ENCODE peak calls at places on chromosomes 12 and 14, in six cellular contexts. G, P, U, S, A and J are unnamed samples.

GRCh38 chr14:58488550-58488949 is 61.0 kb downstream of the KIAA0586 start:
- DNase-seq in S (peak; percentile 39), G (no peak), A (peak; percentile 53), P (no peak), U (no peak), J (no peak)

GRCh38 chr12:97464241-97465011 is 1.8 kb downstream of the RMST start:
- DNase-seq in G (no peak), S (no peak), P (no peak), A (no peak), U (no peak), J (no peak)

GRCh38 chr14:79514700-79515099 is 696.6 kb downstream of the DIO2 start:
- DNase-seq in A (no peak), S (peak; percentile 5), U (no peak), P (no peak), G (no peak), J (no peak)

GRCh38 chr14:20194101-20194500 is 3.4 kb downstream of the OR11G2 start:
- DNase-seq in S (no peak), A (no peak), G (no peak), U (no peak), P (no peak), J (no peak)

GRCh38 chr14:40682131-40682913 is 924.4 kb upstream of the LRFN5 start:
- DNase-seq in S (no peak), U (no peak), P (no peak), G (peak; percentile 3), A (no peak), J (no peak)

GRCh38 chr14:46197856-46198255 is 453.7 kb downstream of the RPL10L start:
- DNase-seq in A (no peak), G (no peak), S (no peak), P (no peak), U (no peak), J (no peak)

GRCh38 chr12:122336015-122336946 is 70.0 kb upstream of the VPS33A start:
- DNase-seq in P (peak; percentile 35), G (peak; percentile 41), A (no peak), S (peak; percentile 46), U (peak; percentile 35), J (no peak)

GRCh38 chr12:124994435-124994975 is 1.1 kb downstream of the BRI3BP start:
- DNase-seq in S (no peak), P (no peak), G (no peak), U (no peak), A (no peak), J (no peak)

GRCh38 chr12:67069451-67070306 is 199.5 kb upstream of the CAND1 start:
- DNase-seq in A (peak; percentile 75), U (no peak), G (peak; percentile 69), S (no peak), P (peak; percentile 70), J (peak; percentile 77)

GRCh38 chr12:30830751-30831150 is 76.0 kb upstream of the CAPRIN2 start:
- DNase-seq in A (no peak), P (no peak), G (no peak), S (no peak), U (no peak), J (no peak)

GRCh38 chr12:125683748-125684381 is 618.6 kb downstream of the AACS start:
- DNase-seq in P (peak; percentile 78), A (no peak), G (peak; percentile 83), S (no peak), U (no peak), J (no peak)

GRCh38 chr12:94186461-94187237 is 38.3 kb downstream of the PLXNC1 start:
- DNase-seq in P (no peak), U (peak; percentile 49), G (peak; percentile 79), A (no peak), S (peak; percentile 77), J (peak; percentile 91)

GRCh38 chr14:21525995-21526671 is at the start of gene SALL2:
- DNase-seq in G (peak; percentile 91), S (peak; percentile 61), A (peak; percentile 87), P (peak; percentile 97), U (peak; percentile 76), J (peak; percentile 88)

GRCh38 chr12:25433024-25433423 is 120.1 kb downstream of the LMNTD1 start:
- DNase-seq in G (no peak), P (no peak), A (no peak), S (no peak), U (no peak), J (no peak)

GRCh38 chr14:64758711-64759554 is 54.7 kb downstream of the PLEKHG3 start:
- DNase-seq in G (no peak), A (peak; percentile 99), U (no peak), S (peak; percentile 93), P (no peak), J (peak; percentile 72)

GRCh38 chr12:45235087-45236025 is 19.5 kb downstream of the ANO6 start:
- DNase-seq in P (no peak), G (no peak), U (no peak), S (peak; percentile 32), A (no peak), J (no peak)

GRCh38 chr12:132310181-132311040 is 19.0 kb downstream of the GALNT9 start:
- DNase-seq in G (no peak), U (peak; percentile 1), P (no peak), S (no peak), A (no peak), J (peak; percentile 96)

GRCh38 chr12:132445884-132446471 is 44.0 kb upstream of the FBRSL1 start:
- DNase-seq in A (no peak), U (no peak), S (peak; percentile 82), G (no peak), P (peak; percentile 88), J (peak; percentile 85)

GRCh38 chr14:74444866-74445265 is 18.9 kb upstream of the SYNDIG1L start:
- DNase-seq in U (no peak), P (no peak), A (no peak), G (peak; percentile 23), S (no peak), J (no peak)

GRCh38 chr12:64194333-64195149 is 27.6 kb downstream of the KICS2 start:
- DNase-seq in S (peak; percentile 15), P (no peak), A (peak; percentile 82), U (no peak), G (no peak), J (no peak)

GRCh38 chr12:754871-755562 is 2.6 kb downstream of the WNK1 start:
- DNase-seq in S (peak; percentile 79), A (peak; percentile 88), U (no peak), G (peak; percentile 23), P (no peak), J (no peak)

GRCh38 chr14:99758915-99759545 is 34.2 kb upstream of the EML1 start:
- DNase-seq in G (peak; percentile 79), A (peak; percentile 48), U (no peak), S (no peak), P (no peak), J (peak; percentile 45)

GRCh38 chr12:131365821-131366260 is 345.0 kb upstream of the SFSWAP start:
- DNase-seq in A (no peak), P (no peak), G (no peak), U (no peak), S (no peak), J (no peak)

GRCh38 chr12:93976024-93976423 is 172.4 kb upstream of the PLXNC1 start:
- DNase-seq in G (no peak), S (no peak), U (no peak), A (no peak), P (no peak), J (no peak)

GRCh38 chr12:69527506-69528272 is 57.5 kb downstream of the FRS2 start:
- DNase-seq in G (no peak), U (no peak), A (peak; percentile 84), S (peak; percentile 68), P (no peak), J (no peak)

GRCh38 chr12:1445807-1446206 is 148.6 kb downstream of the FBXL14 start:
- DNase-seq in G (no peak), U (no peak), A (no peak), P (no peak), S (no peak), J (no peak)

GRCh38 chr12:27966870-27967269 is 5.7 kb downstream of the PTHLH start:
- DNase-seq in G (no peak), S (peak; percentile 98), P (no peak), U (no peak), A (peak; percentile 94), J (no peak)

GRCh38 chr12:98856897-98857540 is 211.9 kb downstream of the APAF1 start:
- DNase-seq in G (no peak), A (no peak), S (no peak), P (no peak), U (no peak), J (no peak)

GRCh38 chr12:5260591-5261086 is 171.3 kb upstream of the NTF3 start:
- DNase-seq in U (no peak), A (no peak), G (no peak), S (no peak), P (no peak), J (no peak)

GRCh38 chr14:88492272-88493089 is 62.3 kb downstream of the PTPN21 start:
- DNase-seq in P (peak; percentile 82), U (no peak), G (peak; percentile 88), A (peak; percentile 91), S (peak; percentile 81), J (no peak)
- H3K36me3 ChIP-seq in P (peaks cover 41% of the 10 kb centered on the region), U (peaks cover 41% of the 10 kb centered on the region), G (peaks cover 4% of the 10 kb centered on the region), A (peaks cover 5% of the 10 kb centered on the region), S (peaks cover 1% of the 10 kb centered on the region), J (peaks cover 20% of the 10 kb centered on the region)

DNA sequence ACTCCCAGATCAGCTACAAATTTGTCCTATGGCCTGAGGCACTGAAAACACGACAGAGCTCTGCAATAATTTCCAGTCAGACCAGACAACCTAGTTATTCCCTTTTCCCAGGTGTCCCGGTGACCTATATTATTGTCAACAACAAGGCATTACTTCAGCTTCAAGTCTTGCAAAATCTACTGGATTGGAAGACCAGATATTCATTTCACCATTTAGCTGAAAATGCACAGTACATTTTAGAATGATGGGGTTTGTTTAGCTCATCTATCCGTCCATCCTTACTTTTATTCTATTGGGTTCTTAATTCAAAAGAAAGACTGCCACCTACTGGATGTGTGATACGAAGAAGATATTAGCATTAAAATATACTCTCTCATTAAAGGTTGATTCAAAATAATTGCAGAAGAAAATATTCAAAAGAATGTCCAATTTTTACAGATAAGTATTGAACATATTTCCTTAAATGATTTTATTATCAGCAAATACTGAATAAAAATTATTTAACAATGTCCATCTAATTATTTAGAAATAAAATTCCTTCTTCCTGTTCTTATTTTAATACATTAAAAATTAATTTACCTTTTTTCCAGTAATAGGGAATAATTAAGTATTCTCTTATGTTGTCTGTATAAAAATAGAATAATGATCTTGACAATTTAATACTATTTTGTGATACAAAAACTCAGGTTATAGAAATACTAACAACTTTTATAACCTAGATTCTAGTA is 244.9 kb upstream of the LRIG3 start:
- DNase-seq in U (no peak), G (peak; percentile 54), A (no peak), S (peak; percentile 69), P (no peak), J (no peak)
- TF ChIP-seq CTCF in U (peak; percentile 62), G (peak; percentile 54), A (peak; percentile 63), S (peak; percentile 40), P (no peak), J (peak; percentile 26)

DNA sequence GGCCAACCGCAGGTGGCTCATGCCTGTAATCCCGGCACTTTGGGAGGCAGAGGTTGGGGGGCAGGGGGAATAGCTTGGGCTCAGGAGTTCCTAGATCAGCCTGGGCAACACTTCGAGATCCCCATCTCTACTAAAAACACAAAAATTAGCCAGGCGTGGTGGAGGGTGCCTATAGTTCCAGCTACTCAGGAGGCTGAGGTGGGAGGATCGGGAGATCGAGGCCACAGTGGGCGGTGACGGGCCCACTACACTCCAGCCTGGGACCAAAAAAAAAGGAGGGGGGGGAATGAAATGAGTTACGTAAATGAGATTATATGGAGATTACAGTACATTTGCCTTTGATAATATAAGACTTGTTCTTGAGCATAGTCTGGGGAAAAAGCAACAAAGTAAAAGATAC is 1.1 kb downstream of the RPAP3 start:
- DNase-seq in U (no peak), S (no peak), G (no peak), P (no peak), A (peak; percentile 19), J (no peak)
- H3K4me3 ChIP-seq in U (peak overlapping the region; percentile 94), S (peak overlapping the region; percentile 66), G (peak overlapping the region; percentile 82), P (no peak overlapping the region), A (peak overlapping the region; percentile 92), J (peak overlapping the region; percentile 94)

GRCh38 chr12:14443531-14443930 is 78.0 kb downstream of the ATF7IP start:
- DNase-seq in U (no peak), G (no peak), A (no peak), P (no peak), S (peak; percentile 18), J (no peak)
- H3K36me3 ChIP-seq in U (peaks cover 83% of the 10 kb centered on the region), G (peaks cover 45% of the 10 kb centered on the region), A (peaks cover 44% of the 10 kb centered on the region), P (peaks cover 26% of the 10 kb centered on the region), S (no peaks in the 10 kb centered on the region), J (peaks cover 7% of the 10 kb centered on the region)